ENCODE peak calls at places on chromosomes 6 and 20, in ten cellular contexts. E, P, I, V, M, O, X, D, R and A are unnamed samples.

GRCh38 chr6:107618672-107619071 is 128.8 kb downstream of the SOBP start:
- DNase-seq in E (no peak), P (no peak), I (no peak), V (no peak), M (peak; percentile 46), O (no peak), X (no peak), D (no peak), R (no peak), A (no peak)

GRCh38 chr6:12941422-12941821 is 224.9 kb downstream of the PHACTR1 start:
- DNase-seq in E (peak; percentile 25), P (no peak), I (no peak), V (no peak), M (no peak), O (no peak), X (no peak), D (no peak), R (no peak), A (no peak)

GRCh38 chr6:26122402-26122792 is 35.2 kb downstream of the HFE start:
- DNase-seq in E (no peak), P (peak; percentile 48), I (no peak), V (peak; percentile 51), M (no peak), O (peak; percentile 77), X (no peak), D (peak; percentile 61), R (no peak), A (no peak)

GRCh38 chr6:106666290-106667021 is 37.1 kb downstream of the QRSL1 start:
- DNase-seq in E (no peak), P (no peak), I (no peak), V (peak; percentile 60), M (no peak), O (no peak), X (no peak), D (no peak), R (no peak), A (no peak)

GRCh38 chr6:52577778-52578473 is 1.1 kb upstream of the TRAM2 start:
- DNase-seq in E (no peak), P (no peak), I (no peak), V (no peak), M (no peak), O (peak; percentile 41), X (no peak), D (no peak), R (no peak), A (no peak)

GRCh38 chr6:7153807-7154206 is 46.0 kb downstream of the RREB1 start:
- DNase-seq in E (no peak), P (no peak), I (no peak), V (no peak), M (no peak), O (peak; percentile 42), X (no peak), D (no peak), R (no peak), A (no peak)

GRCh38 chr20:35305682-35306556 is 13.7 kb upstream of the FAM83C start:
- DNase-seq in E (peak; percentile 95), P (no peak), I (peak; percentile 100), V (no peak), M (peak; percentile 37), O (peak; percentile 85), X (no peak), D (peak; percentile 100), R (peak; percentile 60), A (peak; percentile 83)

GRCh38 chr20:24783631-24784492 is 165.2 kb upstream of the CST7 start:
- DNase-seq in E (no peak), P (no peak), I (no peak), V (peak; percentile 59), M (no peak), O (no peak), X (no peak), D (no peak), R (peak; percentile 30), A (peak; percentile 15)

GRCh38 chr6:14117158-14118090 is at the start of gene CD83:
- DNase-seq in E (peak; percentile 48), P (peak; percentile 68), I (peak; percentile 45), V (peak; percentile 69), M (peak; percentile 80), O (peak; percentile 60), X (peak; percentile 78), D (peak; percentile 73), R (peak; percentile 84), A (peak; percentile 97)

GRCh38 chr6:39733704-39734103 is 8.5 kb upstream of the KIF6 start:
- DNase-seq in E (no peak), P (no peak), I (no peak), V (no peak), M (no peak), O (no peak), X (no peak), D (no peak), R (no peak), A (no peak)

GRCh38 chr6:39725632-39725997 is 407 bp upstream of the KIF6 start:
- DNase-seq in E (no peak), P (no peak), I (no peak), V (no peak), M (no peak), O (no peak), X (no peak), D (no peak), R (no peak), A (no peak)

GRCh38 chr6:39729945-39730344 is 4.7 kb upstream of the KIF6 start:
- DNase-seq in E (no peak), P (no peak), I (no peak), V (no peak), M (no peak), O (no peak), X (no peak), D (no peak), R (no peak), A (no peak)

GRCh38 chr6:39731565-39731964 is 6.4 kb upstream of the KIF6 start:
- DNase-seq in E (no peak), P (no peak), I (no peak), V (peak; percentile 51), M (no peak), O (peak; percentile 6), X (no peak), D (no peak), R (no peak), A (no peak)
- TF ChIP-seq CTCF in E (no peak), P (no peak), I (no peak), V (peak; percentile 55), M (no peak), O (peak; percentile 32), X (no peak), D (no peak), R (no peak), A (no peak)

GRCh38 chr6:40256831-40257230 is 322.6 kb upstream of the MOCS1 start:
- DNase-seq in E (no peak), P (no peak), I (no peak), V (no peak), M (no peak), O (no peak), X (no peak), D (no peak), R (no peak), A (no peak)

GRCh38 chr6:40249935-40250334 is 315.7 kb upstream of the MOCS1 start:
- DNase-seq in E (no peak), P (no peak), I (no peak), V (no peak), M (no peak), O (no peak), X (no peak), D (no peak), R (no peak), A (no peak)

GRCh38 chr6:40251609-40252008 is 317.3 kb upstream of the MOCS1 start:
- DNase-seq in E (no peak), P (no peak), I (no peak), V (no peak), M (no peak), O (no peak), X (no peak), D (no peak), R (no peak), A (no peak)

GRCh38 chr6:40247516-40248115 is 313.4 kb upstream of the MOCS1 start:
- DNase-seq in E (no peak), P (no peak), I (no peak), V (no peak), M (no peak), O (no peak), X (no peak), D (no peak), R (no peak), A (no peak)

GRCh38 chr6:40252531-40253258 is 318.4 kb upstream of the MOCS1 start:
- DNase-seq in E (no peak), P (no peak), I (no peak), V (no peak), M (no peak), O (no peak), X (no peak), D (no peak), R (no peak), A (no peak)
- H3K4me1 ChIP-seq in E (peaks cover 6% of the 10 kb centered on the region), P (no peaks in the 10 kb centered on the region), I (no peaks in the 10 kb centered on the region), V (no peaks in the 10 kb centered on the region), M (no peaks in the 10 kb centered on the region), O (no peaks in the 10 kb centered on the region), X (no peaks in the 10 kb centered on the region), D (no peaks in the 10 kb centered on the region), R (no peaks in the 10 kb centered on the region), A (no peaks in the 10 kb centered on the region)

DNA sequence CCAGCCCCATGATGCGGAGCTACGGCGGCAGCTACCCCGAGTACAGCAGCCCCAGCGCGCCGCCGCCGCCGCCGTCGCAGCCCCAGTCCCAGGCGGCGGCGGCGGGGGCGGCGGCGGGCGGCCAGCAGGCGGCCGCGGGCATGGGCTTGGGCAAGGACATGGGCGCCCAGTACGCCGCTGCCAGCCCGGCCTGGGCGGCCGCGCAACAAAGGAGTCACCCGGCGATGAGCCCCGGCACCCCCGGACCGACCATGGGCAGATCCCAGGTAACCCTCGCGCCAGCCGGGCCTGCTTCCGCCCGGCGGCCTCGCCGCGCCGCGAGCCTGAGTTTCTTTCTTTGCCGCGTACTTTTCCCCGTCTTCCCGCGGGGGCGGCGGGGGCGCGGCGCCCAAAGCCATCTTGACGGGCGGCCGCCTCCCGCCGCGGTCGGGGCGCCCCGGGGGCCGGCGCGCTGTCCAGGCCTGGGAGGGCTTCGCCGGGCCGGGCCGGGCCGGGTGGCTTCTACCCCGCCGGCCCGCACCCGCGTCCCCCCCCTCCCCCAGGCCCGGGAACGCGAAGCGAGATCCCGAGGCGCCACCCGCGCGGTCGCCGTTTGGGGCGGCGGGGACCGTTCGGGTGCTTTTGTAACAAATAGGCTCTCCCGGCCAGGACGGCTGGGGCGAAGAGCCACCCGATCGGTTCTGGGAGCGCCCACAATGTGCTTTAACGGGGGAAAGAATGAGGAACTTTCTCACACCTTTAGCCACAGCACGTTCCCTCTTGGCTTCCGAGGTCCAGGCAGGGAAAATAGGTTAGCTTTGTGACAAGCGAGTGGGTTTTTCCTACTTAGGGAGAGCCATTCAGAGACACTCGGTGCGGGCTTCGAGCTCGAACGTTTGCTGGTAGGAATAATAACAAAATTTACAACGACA is 2.3 kb downstream of the ARID1B start:
- DNase-seq in E (no peak), P (peak; percentile 54), I (no peak), V (no peak), M (peak; percentile 52), O (peak; percentile 72), X (peak; percentile 57), D (peak; percentile 46), R (peak; percentile 58), A (peak; percentile 92)
- TF ChIP-seq CTCF in E (no peak), P (no peak), I (no peak), V (no peak), M (no peak), O (no peak), X (no peak), D (no peak), R (peak; percentile 27), A (no peak)

DNA sequence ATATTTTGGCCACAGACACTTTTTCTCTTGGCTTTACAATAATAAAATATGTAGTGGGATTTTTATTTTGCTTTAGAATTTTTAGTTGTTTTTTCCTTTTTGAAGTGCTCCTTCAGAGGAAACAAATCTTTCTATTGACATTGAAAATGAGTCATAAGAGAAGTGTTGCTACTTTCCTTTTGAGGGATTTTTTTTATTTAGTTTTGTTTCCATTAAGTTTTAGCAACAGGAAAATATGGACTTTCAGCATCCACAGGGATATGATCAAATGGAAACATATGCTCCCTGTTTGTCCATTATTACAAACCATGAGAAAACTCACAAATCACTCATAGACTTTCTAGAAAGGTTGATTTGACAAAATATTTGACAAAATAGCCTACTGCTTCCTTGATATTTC is 65.3 kb upstream of the BMP2 start:
- DNase-seq in E (no peak), P (no peak), I (no peak), V (no peak), M (no peak), O (no peak), X (no peak), D (no peak), R (no peak), A (no peak)
- H3K4me1 ChIP-seq in E (peaks cover 32% of the 10 kb centered on the region), P (no peaks in the 10 kb centered on the region), I (peaks cover 10% of the 10 kb centered on the region), V (peaks cover 4% of the 10 kb centered on the region), M (no peaks in the 10 kb centered on the region), O (no peaks in the 10 kb centered on the region), X (peaks cover 3% of the 10 kb centered on the region), D (peaks cover 24% of the 10 kb centered on the region), R (peaks cover 14% of the 10 kb centered on the region), A (peaks cover 9% of the 10 kb centered on the region)